ENCODE peak calls at places on chromosomes 12 and 14, in ten cellular contexts. F is heart right ventricle; I is MCF 10A; Q is stimulated activated CD4-positive, alpha-beta T cell treated with anti-CD3 and anti-CD28 coated beads, Interleukin-1b, Interleukin-23, amount 100 ng/mL, for 1 hour; H is NCI-H2107; T is NCI-H69; X is activated naive CD4-positive, alpha-beta T cell; G is gastrocnemius medialis; A is memory B cell; O is ovary. U is an unnamed sample.
A peak's percentile ranks its signal among the peaks of the same experiment; 100 is the strongest.

GRCh38 chr12:13097526-13097925 is 5.9 kb downstream of the GSG1 start:
- DNase-seq in F (no peak), I (no peak), Q (no peak), H (no peak), T (no peak), X (no peak), G (no peak), A (no peak), O (no peak), U (peak; percentile 8)

GRCh38 chr12:116370886-116371580 is 93.5 kb upstream of the MED13L start:
- DNase-seq in F (no peak), I (no peak), Q (no peak), H (no peak), T (no peak), X (no peak), G (no peak), A (no peak), O (no peak), U (peak; percentile 39)

GRCh38 chr14:72736791-72737559 is 156.9 kb downstream of the DPF3 start:
- DNase-seq in F (no peak), I (no peak), Q (no peak), H (no peak), T (no peak), X (no peak), G (no peak), A (no peak), O (no peak), U (peak; percentile 64)

GRCh38 chr14:93155667-93156066 is 29.0 kb downstream of the MOAP1 start:
- DNase-seq in F (no peak), I (no peak), Q (no peak), H (no peak), T (no peak), X (no peak), G (no peak), A (no peak), O (no peak), U (no peak)

GRCh38 chr12:41966916-41967315 is 177.8 kb downstream of the GXYLT1 start:
- DNase-seq in F (no peak), I (no peak), Q (no peak), H (no peak), T (no peak), X (no peak), G (no peak), A (no peak), O (no peak), U (no peak)

GRCh38 chr14:63045612-63046320 is 508 bp upstream of the KCNH5 start:
- DNase-seq in F (no peak), I (no peak), Q (no peak), H (peak; percentile 64), T (peak; percentile 85), X (no peak), G (no peak), A (no peak), O (peak; percentile 12), U (peak; percentile 12)

GRCh38 chr14:76810953-76811400 is 1.7 kb downstream of the ANGEL1 start:
- DNase-seq in F (no peak), I (peak; percentile 57), Q (no peak), H (no peak), T (peak; percentile 46), X (no peak), G (no peak), A (no peak), O (no peak), U (peak; percentile 44)

GRCh38 chr12:19205120-19205519 is 75.6 kb downstream of the PLEKHA5 start:
- DNase-seq in F (no peak), I (no peak), Q (no peak), H (no peak), T (peak; percentile 85), X (no peak), G (no peak), A (no peak), O (no peak), U (no peak)

GRCh38 chr12:114955414-114956014 is 271.5 kb upstream of the TBX3 start:
- DNase-seq in F (no peak), I (no peak), Q (no peak), H (no peak), T (no peak), X (no peak), G (no peak), A (no peak), O (no peak), U (no peak)

U was measured in AG08395.